ENCODE peak calls at places on chromosomes 1 and 21, in ten cellular contexts. One of them, this sample, is unnamed. For H3K27me3, the result is how much of the 10 kb centered on the place peaks cover.

GRCh38 chr1:9111957-9112356 is 16.9 kb downstream of the GPR157 start:
- DNase-seq in uterus: peak
- DNase-seq in tibial artery: no peak
- DNase-seq in brain microvascular endothelial cell: no peak
- DNase-seq in HL-60: no peak
- DNase-seq in lower lobe of right lung: no peak
- DNase-seq in body of pancreas: no peak
- DNase-seq in upper lobe of right lung: no peak
- DNase-seq in cardiac muscle cell: no peak
- DNase-seq in tibial nerve: no peak
- DNase-seq in this sample: peak

GRCh38 chr1:170461762-170462384 is 70.1 kb upstream of the GORAB start:
- DNase-seq in uterus: no peak
- DNase-seq in tibial artery: peak
- DNase-seq in brain microvascular endothelial cell: peak
- DNase-seq in HL-60: no peak
- DNase-seq in lower lobe of right lung: no peak
- DNase-seq in body of pancreas: no peak
- DNase-seq in upper lobe of right lung: no peak
- DNase-seq in cardiac muscle cell: peak
- DNase-seq in tibial nerve: no peak
- DNase-seq in this sample: peak

GRCh38 chr1:34166191-34167090 is 1.4 kb upstream of the CSMD2 start:
- DNase-seq in uterus: no peak
- DNase-seq in tibial artery: no peak
- DNase-seq in brain microvascular endothelial cell: no peak
- DNase-seq in HL-60: no peak
- DNase-seq in lower lobe of right lung: no peak
- DNase-seq in body of pancreas: no peak
- DNase-seq in upper lobe of right lung: no peak
- DNase-seq in cardiac muscle cell: peak
- DNase-seq in tibial nerve: no peak
- DNase-seq in this sample: no peak

GRCh38 chr1:236992449-236992848 is 11.8 kb downstream of the MT1HL1 start:
- DNase-seq in uterus: no peak
- DNase-seq in tibial artery: no peak
- DNase-seq in brain microvascular endothelial cell: no peak
- DNase-seq in HL-60: no peak
- DNase-seq in lower lobe of right lung: no peak
- DNase-seq in body of pancreas: no peak
- DNase-seq in upper lobe of right lung: no peak
- DNase-seq in cardiac muscle cell: no peak
- DNase-seq in tibial nerve: no peak
- DNase-seq in this sample: no peak

GRCh38 chr1:192737311-192737710 is 71.5 kb upstream of the RGS2 start:
- DNase-seq in uterus: no peak
- DNase-seq in tibial artery: no peak
- DNase-seq in brain microvascular endothelial cell: no peak
- DNase-seq in HL-60: no peak
- DNase-seq in lower lobe of right lung: no peak
- DNase-seq in body of pancreas: no peak
- DNase-seq in upper lobe of right lung: no peak
- DNase-seq in cardiac muscle cell: no peak
- DNase-seq in tibial nerve: no peak
- DNase-seq in this sample: no peak

GRCh38 chr1:231629132-231629531 is 2.5 kb downstream of the DISC1 start:
- DNase-seq in uterus: peak
- DNase-seq in tibial artery: peak
- DNase-seq in brain microvascular endothelial cell: peak
- DNase-seq in HL-60: no peak
- DNase-seq in lower lobe of right lung: no peak
- DNase-seq in body of pancreas: no peak
- DNase-seq in upper lobe of right lung: no peak
- DNase-seq in cardiac muscle cell: peak
- DNase-seq in tibial nerve: no peak
- DNase-seq in this sample: peak

GRCh38 chr1:162500805-162501204 is 3.2 kb downstream of the UHMK1 start:
- DNase-seq in uterus: no peak
- DNase-seq in tibial artery: no peak
- DNase-seq in brain microvascular endothelial cell: no peak
- DNase-seq in HL-60: no peak
- DNase-seq in lower lobe of right lung: no peak
- DNase-seq in body of pancreas: no peak
- DNase-seq in upper lobe of right lung: no peak
- DNase-seq in cardiac muscle cell: peak
- DNase-seq in tibial nerve: no peak
- DNase-seq in this sample: no peak

GRCh38 chr21:30487336-30487735 is at the start of gene KRTAP19-2:
- DNase-seq in uterus: no peak
- DNase-seq in tibial artery: no peak
- DNase-seq in brain microvascular endothelial cell: no peak
- DNase-seq in HL-60: no peak
- DNase-seq in lower lobe of right lung: no peak
- DNase-seq in body of pancreas: no peak
- DNase-seq in upper lobe of right lung: no peak
- DNase-seq in cardiac muscle cell: no peak
- DNase-seq in tibial nerve: no peak
- DNase-seq in this sample: no peak

DNA sequence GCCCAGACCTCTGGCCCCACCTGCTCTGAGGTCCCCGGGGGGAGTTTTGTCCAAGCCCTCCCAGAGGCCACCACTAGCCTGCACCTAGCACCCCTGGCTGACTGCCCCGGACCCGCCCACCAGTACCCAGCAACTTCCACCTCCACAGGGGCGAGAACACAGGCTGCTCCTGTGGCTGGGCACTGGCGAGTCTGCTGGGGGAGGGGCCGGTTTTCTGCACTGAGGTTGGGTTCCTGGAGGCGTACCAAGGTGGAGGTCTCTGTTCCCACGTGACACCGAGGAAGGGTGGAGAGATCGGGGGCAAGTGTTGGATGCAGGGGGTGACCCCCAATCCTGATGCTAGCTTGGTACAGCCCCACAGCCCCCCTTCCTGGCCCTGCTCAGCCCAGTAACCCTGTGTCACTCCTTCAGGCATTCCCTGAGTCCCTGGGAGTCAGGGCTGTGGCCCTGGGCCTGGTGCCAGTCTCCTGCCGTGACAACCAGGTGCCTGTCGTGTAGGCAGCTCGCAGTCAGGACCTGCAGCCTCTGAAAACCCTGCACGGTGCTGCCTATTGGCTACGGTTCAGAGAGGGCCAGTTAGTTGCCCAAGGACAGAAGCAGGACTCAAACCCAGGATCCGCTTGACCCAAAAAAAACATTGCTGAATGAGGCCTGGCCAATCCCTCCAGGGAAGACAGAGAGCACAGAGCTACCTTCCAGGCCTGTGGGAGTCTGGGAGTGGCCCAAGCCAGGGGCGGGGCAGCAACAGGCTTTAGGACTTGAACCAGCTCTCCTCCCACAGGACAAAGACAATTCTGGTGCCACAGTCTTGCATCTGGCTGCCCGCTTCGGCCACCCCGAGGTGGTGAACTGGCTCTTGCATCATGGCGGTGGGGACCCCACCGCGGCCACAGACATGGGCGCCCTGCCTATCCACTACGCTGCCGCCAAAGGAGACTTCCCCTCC is 3.1 kb downstream of the ESPN start:
- DNase-seq in uterus: no peak
- DNase-seq in tibial artery: no peak
- DNase-seq in brain microvascular endothelial cell: no peak
- DNase-seq in HL-60: no peak
- DNase-seq in lower lobe of right lung: no peak
- DNase-seq in body of pancreas: peak
- DNase-seq in upper lobe of right lung: no peak
- DNase-seq in cardiac muscle cell: no peak
- DNase-seq in tibial nerve: no peak
- DNase-seq in this sample: no peak
- H3K27me3 ChIP-seq in uterus: under half
- H3K27me3 ChIP-seq in tibial artery: under half
- H3K27me3 ChIP-seq in brain microvascular endothelial cell: under half
- H3K27me3 ChIP-seq in HL-60: half or more
- H3K27me3 ChIP-seq in lower lobe of right lung: half or more
- H3K27me3 ChIP-seq in body of pancreas: under half
- H3K27me3 ChIP-seq in upper lobe of right lung: half or more
- H3K27me3 ChIP-seq in cardiac muscle cell: half or more
- H3K27me3 ChIP-seq in tibial nerve: half or more
- H3K27me3 ChIP-seq in this sample: under half

GRCh38 chr1:174150499-174150898 is 8.8 kb upstream of the RABGAP1L start:
- DNase-seq in uterus: no peak
- DNase-seq in tibial artery: no peak
- DNase-seq in brain microvascular endothelial cell: no peak
- DNase-seq in HL-60: no peak
- DNase-seq in lower lobe of right lung: no peak
- DNase-seq in body of pancreas: no peak
- DNase-seq in upper lobe of right lung: no peak
- DNase-seq in cardiac muscle cell: no peak
- DNase-seq in tibial nerve: no peak
- DNase-seq in this sample: no peak

GRCh38 chr1:174153825-174154107 is 5.6 kb upstream of the RABGAP1L start:
- DNase-seq in uterus: no peak
- DNase-seq in tibial artery: no peak
- DNase-seq in brain microvascular endothelial cell: no peak
- DNase-seq in HL-60: no peak
- DNase-seq in lower lobe of right lung: no peak
- DNase-seq in body of pancreas: no peak
- DNase-seq in upper lobe of right lung: no peak
- DNase-seq in cardiac muscle cell: no peak
- DNase-seq in tibial nerve: no peak
- DNase-seq in this sample: no peak

GRCh38 chr1:174149216-174149615 is 10.1 kb upstream of the RABGAP1L start:
- DNase-seq in uterus: no peak
- DNase-seq in tibial artery: no peak
- DNase-seq in brain microvascular endothelial cell: no peak
- DNase-seq in HL-60: no peak
- DNase-seq in lower lobe of right lung: no peak
- DNase-seq in body of pancreas: no peak
- DNase-seq in upper lobe of right lung: no peak
- DNase-seq in cardiac muscle cell: no peak
- DNase-seq in tibial nerve: no peak
- DNase-seq in this sample: no peak

GRCh38 chr1:174153085-174153824 is 6.1 kb upstream of the RABGAP1L start:
- DNase-seq in uterus: no peak
- DNase-seq in tibial artery: no peak
- DNase-seq in brain microvascular endothelial cell: peak
- DNase-seq in HL-60: no peak
- DNase-seq in lower lobe of right lung: no peak
- DNase-seq in body of pancreas: no peak
- DNase-seq in upper lobe of right lung: no peak
- DNase-seq in cardiac muscle cell: no peak
- DNase-seq in tibial nerve: no peak
- DNase-seq in this sample: peak

GRCh38 chr1:174152424-174152823 is 6.9 kb upstream of the RABGAP1L start:
- DNase-seq in uterus: no peak
- DNase-seq in tibial artery: no peak
- DNase-seq in brain microvascular endothelial cell: no peak
- DNase-seq in HL-60: no peak
- DNase-seq in lower lobe of right lung: no peak
- DNase-seq in body of pancreas: no peak
- DNase-seq in upper lobe of right lung: no peak
- DNase-seq in cardiac muscle cell: no peak
- DNase-seq in tibial nerve: no peak
- DNase-seq in this sample: peak
- H3K4me3 ChIP-seq in uterus: no peak
- H3K4me3 ChIP-seq in tibial artery: no peak
- H3K4me3 ChIP-seq in brain microvascular endothelial cell: no peak
- H3K4me3 ChIP-seq in HL-60: no peak
- H3K4me3 ChIP-seq in lower lobe of right lung: no peak
- H3K4me3 ChIP-seq in body of pancreas: no peak
- H3K4me3 ChIP-seq in upper lobe of right lung: no peak
- H3K4me3 ChIP-seq in cardiac muscle cell: no peak
- H3K4me3 ChIP-seq in tibial nerve: no peak
- H3K4me3 ChIP-seq in this sample: no peak

GRCh38 chr1:205590457-205590768 is 41.4 kb downstream of the ELK4 start:
- DNase-seq in uterus: no peak
- DNase-seq in tibial artery: peak
- DNase-seq in brain microvascular endothelial cell: no peak
- DNase-seq in HL-60: no peak
- DNase-seq in lower lobe of right lung: no peak
- DNase-seq in body of pancreas: no peak
- DNase-seq in upper lobe of right lung: no peak
- DNase-seq in cardiac muscle cell: no peak
- DNase-seq in tibial nerve: no peak
- DNase-seq in this sample: no peak

GRCh38 chr1:205590777-205591513 is 40.9 kb downstream of the ELK4 start:
- DNase-seq in uterus: no peak
- DNase-seq in tibial artery: peak
- DNase-seq in brain microvascular endothelial cell: no peak
- DNase-seq in HL-60: no peak
- DNase-seq in lower lobe of right lung: no peak
- DNase-seq in body of pancreas: no peak
- DNase-seq in upper lobe of right lung: no peak
- DNase-seq in cardiac muscle cell: no peak
- DNase-seq in tibial nerve: no peak
- DNase-seq in this sample: no peak

GRCh38 chr1:205587576-205587975 is 44.2 kb downstream of the ELK4 start:
- DNase-seq in uterus: no peak
- DNase-seq in tibial artery: peak
- DNase-seq in brain microvascular endothelial cell: no peak
- DNase-seq in HL-60: no peak
- DNase-seq in lower lobe of right lung: no peak
- DNase-seq in body of pancreas: no peak
- DNase-seq in upper lobe of right lung: peak
- DNase-seq in cardiac muscle cell: no peak
- DNase-seq in tibial nerve: no peak
- DNase-seq in this sample: no peak

GRCh38 chr1:205589618-205590456 is 42.0 kb downstream of the ELK4 start:
- DNase-seq in uterus: no peak
- DNase-seq in tibial artery: peak
- DNase-seq in brain microvascular endothelial cell: no peak
- DNase-seq in HL-60: no peak
- DNase-seq in lower lobe of right lung: no peak
- DNase-seq in body of pancreas: no peak
- DNase-seq in upper lobe of right lung: no peak
- DNase-seq in cardiac muscle cell: no peak
- DNase-seq in tibial nerve: no peak
- DNase-seq in this sample: no peak

DNA sequence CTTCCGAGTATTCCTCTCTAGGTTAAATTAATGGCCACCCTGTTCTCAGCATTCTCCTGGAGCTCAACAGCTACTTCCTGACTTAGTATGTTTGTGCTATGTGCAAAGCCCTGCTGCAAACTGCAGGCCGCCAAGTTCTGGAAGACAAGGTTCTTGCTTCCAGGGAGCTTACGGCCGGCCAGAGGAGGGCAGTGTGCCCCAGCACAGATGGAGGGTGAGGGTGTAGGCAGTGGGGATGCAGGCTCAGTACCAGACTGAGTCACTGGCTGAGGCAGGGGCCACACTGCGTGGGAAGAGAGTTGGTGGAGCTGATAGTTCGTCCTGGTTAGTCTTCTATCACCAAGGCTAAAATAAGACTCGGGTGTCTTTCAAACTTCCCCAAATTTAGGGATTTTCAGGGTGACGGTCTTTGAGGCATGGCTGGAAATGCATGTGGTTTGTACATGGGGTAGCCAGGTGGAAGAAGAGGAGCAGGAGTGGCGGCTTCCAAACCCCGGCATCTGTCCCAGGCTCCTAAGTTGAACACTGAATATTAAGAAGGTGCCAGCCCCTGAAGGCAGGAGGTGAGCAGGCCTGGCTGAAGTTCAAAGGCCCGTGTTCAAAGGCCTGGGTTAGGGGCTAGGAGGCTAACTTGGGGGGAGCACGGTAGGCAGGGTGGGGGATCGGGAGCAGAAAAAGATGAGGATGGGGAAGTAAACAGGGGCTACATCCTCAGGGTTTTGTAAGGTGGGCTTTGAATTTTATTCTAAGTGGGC is 42.9 kb downstream of the ELK4 start:
- DNase-seq in uterus: no peak
- DNase-seq in tibial artery: peak
- DNase-seq in brain microvascular endothelial cell: peak
- DNase-seq in HL-60: no peak
- DNase-seq in lower lobe of right lung: no peak
- DNase-seq in body of pancreas: peak
- DNase-seq in upper lobe of right lung: peak
- DNase-seq in cardiac muscle cell: peak
- DNase-seq in tibial nerve: no peak
- DNase-seq in this sample: peak
- TF ChIP-seq CTCF in uterus: no peak
- TF ChIP-seq CTCF in tibial artery: no peak
- TF ChIP-seq CTCF in brain microvascular endothelial cell: peak
- TF ChIP-seq CTCF in HL-60: no peak
- TF ChIP-seq CTCF in lower lobe of right lung: peak
- TF ChIP-seq CTCF in body of pancreas: no peak
- TF ChIP-seq CTCF in upper lobe of right lung: peak
- TF ChIP-seq CTCF in cardiac muscle cell: peak
- TF ChIP-seq CTCF in tibial nerve: no peak
- TF ChIP-seq CTCF in this sample: peak

DNA sequence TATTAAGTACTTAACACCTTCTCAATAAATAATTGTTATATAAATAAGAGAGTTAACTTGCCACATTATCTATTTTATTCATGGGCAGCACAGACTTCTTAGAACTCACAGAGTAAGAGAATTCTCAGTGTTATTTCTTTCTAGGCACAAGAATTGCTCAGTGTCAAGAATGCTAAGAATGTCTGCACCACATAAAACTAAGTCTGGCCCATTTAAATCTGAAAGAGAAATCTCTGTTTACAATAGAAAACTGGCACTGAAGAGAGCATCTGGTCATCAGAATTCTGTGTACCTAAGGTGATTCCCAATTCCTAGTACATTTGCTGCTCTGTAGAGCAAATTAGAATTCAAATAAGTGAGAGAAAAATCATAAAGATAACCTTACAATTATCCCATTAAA is 3.8 kb downstream of the OR10K2 start:
- DNase-seq in uterus: no peak
- DNase-seq in tibial artery: no peak
- DNase-seq in brain microvascular endothelial cell: no peak
- DNase-seq in HL-60: no peak
- DNase-seq in lower lobe of right lung: no peak
- DNase-seq in body of pancreas: no peak
- DNase-seq in upper lobe of right lung: no peak
- DNase-seq in cardiac muscle cell: no peak
- DNase-seq in tibial nerve: no peak
- DNase-seq in this sample: no peak
- H3K27me3 ChIP-seq in uterus: under half
- H3K27me3 ChIP-seq in tibial artery: under half
- H3K27me3 ChIP-seq in brain microvascular endothelial cell: under half
- H3K27me3 ChIP-seq in HL-60: under half
- H3K27me3 ChIP-seq in lower lobe of right lung: under half
- H3K27me3 ChIP-seq in body of pancreas: under half
- H3K27me3 ChIP-seq in upper lobe of right lung: under half
- H3K27me3 ChIP-seq in cardiac muscle cell: under half
- H3K27me3 ChIP-seq in tibial nerve: under half
- H3K27me3 ChIP-seq in this sample: under half

This sample was measured in bronchial epithelial cell.